ENCODE peak calls at places on chromosomes 7 and 10, in five cellular contexts. B, M, W, Y and P are unnamed samples.

GRCh38 chr10:127349737-127350136 is 153.3 kb upstream of the INSYN2A start:
- DNase-seq in Y (no peak), M (no peak), B (no peak), W (no peak), P (no peak)

GRCh38 chr10:3708830-3709229 is 76.2 kb downstream of the KLF6 start:
- DNase-seq in W (no peak), M (no peak), B (no peak), Y (no peak), P (no peak)

GRCh38 chr7:17709127-17709526 is 231.2 kb downstream of the SNX13 start:
- DNase-seq in M (no peak), Y (no peak), B (no peak), W (no peak), P (no peak)

GRCh38 chr7:86926732-86927131 is 132.7 kb downstream of the ELAPOR2 start:
- DNase-seq in M (peak; percentile 14), B (peak; percentile 24), W (peak; percentile 61), Y (peak; percentile 28), P (peak; percentile 56)

GRCh38 chr7:55593515-55594318 is 21.4 kb upstream of the VOPP1 start:
- DNase-seq in M (peak; percentile 49), W (peak; percentile 70), Y (peak; percentile 38), B (peak; percentile 54), P (peak; percentile 74)

GRCh38 chr7:26705567-26705966 is 158.8 kb downstream of the SKAP2 start:
- DNase-seq in B (no peak), W (no peak), Y (peak; percentile 64), M (peak; percentile 54), P (no peak)

GRCh38 chr10:90204131-90204955 is 503.0 kb downstream of the KIF20B start:
- DNase-seq in W (no peak), M (no peak), B (no peak), Y (no peak), P (no peak)

GRCh38 chr10:43026039-43026973 is 50.6 kb upstream of the RET start:
- DNase-seq in M (no peak), W (no peak), B (no peak), Y (no peak), P (no peak)

GRCh38 chr10:75407296-75407715 is 5.7 kb upstream of the ZNF503 start:
- DNase-seq in W (no peak), M (no peak), Y (no peak), B (no peak), P (no peak)

GRCh38 chr10:11608159-11608966 is 3.1 kb downstream of the USP6NL start:
- DNase-seq in B (no peak), M (no peak), Y (no peak), W (no peak), P (no peak)

GRCh38 chr10:129969528-129970264 is 5.6 kb upstream of the EBF3 start:
- DNase-seq in M (no peak), B (no peak), Y (no peak), W (no peak), P (peak; percentile 9)

GRCh38 chr10:110811791-110812581 is 59.7 kb upstream of the PDCD4 start:
- DNase-seq in W (no peak), B (no peak), M (no peak), Y (no peak), P (no peak)

GRCh38 chr7:44076101-44076895 is 6.0 kb downstream of the POLM start:
- DNase-seq in B (no peak), Y (no peak), M (no peak), W (no peak), P (no peak)

GRCh38 chr10:23284155-23284554 is 60.4 kb downstream of the C10orf67 start:
- DNase-seq in W (no peak), B (no peak), M (no peak), Y (no peak), P (no peak)

GRCh38 chr10:23283680-23284079 is 60.9 kb downstream of the C10orf67 start:
- DNase-seq in M (no peak), Y (no peak), W (no peak), B (no peak), P (no peak)

GRCh38 chr10:23284674-23285335 is 59.8 kb downstream of the C10orf67 start:
- DNase-seq in W (no peak), Y (no peak), B (no peak), M (no peak), P (no peak)

GRCh38 chr10:23280420-23281043 is 64.1 kb downstream of the C10orf67 start:
- DNase-seq in W (no peak), B (no peak), M (no peak), Y (no peak), P (no peak)

DNA sequence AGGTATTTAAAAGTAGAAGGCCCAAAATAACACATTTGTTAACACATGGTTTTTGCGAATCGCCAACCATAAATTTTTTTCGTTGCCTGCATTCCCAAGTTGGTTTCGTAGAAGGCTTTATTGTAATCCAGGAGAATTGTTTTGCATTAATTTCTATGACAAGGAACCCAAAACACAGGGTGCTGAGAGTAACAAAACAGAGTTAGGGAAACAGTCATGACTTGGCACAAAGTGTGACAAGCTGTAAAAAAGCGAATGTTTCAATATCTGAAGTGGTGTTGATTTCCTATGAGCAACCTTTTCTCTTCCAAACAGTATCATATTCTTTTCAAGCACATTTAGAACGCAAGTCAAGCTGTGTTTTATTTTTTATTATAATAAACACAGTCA is 63.6 kb downstream of the C10orf67 start:
- DNase-seq in B (no peak), W (no peak), Y (no peak), M (no peak), P (no peak)
- TF ChIP-seq MAX in B (no peak), W (no peak), Y (no peak), M (no peak), P (no peak)

GRCh38 chr10:6092731-6093130 is 3.9 kb downstream of the RBM17 start:
- DNase-seq in W (no peak), B (no peak), M (no peak), Y (no peak), P (no peak)
- TF ChIP-seq POLR2A in W (no peak), B (no peak), M (no peak), Y (no peak), P (no peak)

DNA sequence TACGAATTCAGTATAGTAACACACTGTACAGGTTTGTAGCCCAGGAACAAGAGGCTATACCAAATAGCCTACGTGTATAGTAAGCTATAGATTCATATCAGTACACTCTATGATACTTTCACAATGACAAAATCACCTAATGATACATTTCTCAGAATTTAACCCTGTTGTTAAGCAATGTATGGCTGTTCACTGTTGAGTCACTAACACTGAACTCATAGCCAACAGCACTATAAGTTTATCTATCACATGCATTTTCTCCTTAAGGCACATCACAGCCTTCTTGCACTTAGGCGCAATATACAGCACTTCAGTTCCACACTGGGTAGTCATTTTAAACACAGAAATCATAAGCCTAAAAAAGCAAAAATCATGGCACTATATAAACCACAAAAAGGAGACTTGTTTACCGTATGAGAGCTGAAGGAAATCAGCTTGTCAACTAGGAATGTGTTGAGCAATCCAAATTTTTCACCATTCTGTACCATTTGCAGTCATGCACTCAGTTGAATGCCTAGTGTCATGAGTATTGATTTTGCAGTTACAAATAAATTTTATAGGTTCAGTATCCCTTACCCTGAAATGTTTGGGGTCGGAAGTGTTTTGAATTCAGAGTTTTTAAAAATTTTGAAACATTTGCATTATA is 45.5 kb downstream of the ZNF438 start:
- DNase-seq in M (no peak), Y (no peak), B (no peak), W (no peak), P (peak; percentile 52)
- H3K4me3 ChIP-seq in M (no peak overlapping the region), Y (no peak overlapping the region), B (no peak overlapping the region), W (no peak overlapping the region), P (no peak overlapping the region)

DNA sequence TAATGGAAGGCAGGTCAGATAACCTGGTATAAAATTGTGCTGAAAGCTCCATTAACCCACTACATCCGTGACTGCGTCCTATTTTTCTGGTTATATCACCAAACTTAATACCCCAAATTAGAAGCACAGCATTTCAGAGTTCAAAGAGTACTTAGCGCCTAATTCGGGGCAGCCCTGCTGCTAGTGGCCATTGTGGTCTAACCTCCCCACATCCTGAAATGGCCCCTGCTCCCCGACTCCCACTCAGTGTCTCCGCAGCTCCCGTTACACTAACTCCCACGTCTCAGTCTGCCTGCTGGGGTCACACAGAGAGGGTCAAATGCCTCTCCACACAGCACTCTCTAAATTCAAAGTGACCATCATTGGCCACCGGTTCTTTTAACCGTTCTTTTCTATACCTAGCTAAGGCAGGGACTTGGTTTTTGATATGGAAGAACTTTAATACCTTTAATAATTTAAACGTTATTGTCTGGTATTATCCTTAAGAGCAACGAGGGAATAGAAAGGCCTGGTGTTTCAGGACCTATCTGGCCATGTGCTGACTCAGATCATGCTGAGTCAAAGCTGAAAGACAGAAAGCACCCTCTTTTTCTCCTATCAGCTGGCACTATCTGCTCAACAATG is 117.1 kb downstream of the KMT2E start:
- DNase-seq in W (peak; percentile 80), M (no peak), B (no peak), Y (no peak), P (peak; percentile 83)
- TF ChIP-seq MAX in W (peak; percentile 59), M (no peak), B (no peak), Y (no peak), P (peak; percentile 46)

GRCh38 chr10:69101451-69102095 is 13.7 kb downstream of the SRGN start:
- DNase-seq in Y (no peak), W (no peak), M (no peak), B (no peak), P (peak; percentile 90)

GRCh38 chr10:69102429-69102828 is 14.5 kb downstream of the SRGN start:
- DNase-seq in Y (no peak), W (no peak), B (no peak), M (no peak), P (no peak)

GRCh38 chr10:69104994-69105790 is 17.3 kb downstream of the SRGN start:
- DNase-seq in Y (no peak), W (no peak), M (no peak), B (no peak), P (no peak)

GRCh38 chr10:69106900-69107511 is 17.0 kb upstream of the VPS26A start:
- DNase-seq in Y (no peak), B (no peak), W (no peak), M (no peak), P (peak; percentile 63)

DNA sequence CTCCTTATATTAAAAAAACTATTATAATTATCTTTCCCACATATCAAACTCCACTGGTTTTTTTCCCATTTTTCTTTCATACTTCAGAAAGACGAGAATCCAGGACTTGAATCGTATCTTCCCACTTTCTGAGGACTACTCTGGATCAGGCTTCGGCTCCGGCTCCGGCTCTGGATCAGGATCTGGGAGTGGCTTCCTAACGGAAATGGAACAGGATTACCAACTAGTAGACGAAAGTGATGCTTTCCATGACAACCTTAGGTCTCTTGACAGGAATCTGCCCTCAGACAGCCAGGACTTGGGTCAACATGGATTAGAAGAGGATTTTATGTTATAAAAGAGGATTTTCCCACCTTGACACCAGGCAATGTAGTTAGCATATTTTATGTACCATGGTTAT is 15.9 kb downstream of the SRGN start:
- DNase-seq in Y (no peak), M (no peak), B (no peak), W (no peak), P (no peak)
- TF ChIP-seq POLR2A in Y (no peak), M (no peak), B (no peak), W (no peak), P (no peak)